ENCODE peak calls at places on chromosomes 3 and 15, in four cellular contexts. M is breast epithelium, U is SK-N-SH, W is transverse colon. L is an unnamed sample.

GRCh38 chr15:66072616-66073361 is 180.8 kb downstream of the MEGF11 start:
- DNase-seq in M (no peak), U (no peak), W (no peak), L (no peak)

GRCh38 chr3:155211940-155212339 is 81.5 kb downstream of the STRIT1 start:
- DNase-seq in M (no peak), U (no peak), W (no peak), L (no peak)

GRCh38 chr3:160885791-160886286 is 129.8 kb downstream of the PPM1L start:
- DNase-seq in M (no peak), U (no peak), W (peak), L (no peak)

GRCh38 chr3:43490640-43491185 is 131.1 kb downstream of the ANO10 start:
- DNase-seq in M (no peak), U (no peak), W (no peak), L (no peak)

GRCh38 chr15:51935466-51936118 is 36.0 kb downstream of the LEO1 start:
- DNase-seq in M (no peak), U (no peak), W (no peak), L (no peak)

GRCh38 chr3:71536376-71536965 is 47.1 kb downstream of the FOXP1 start:
- DNase-seq in M (no peak), U (no peak), W (no peak), L (no peak)

GRCh38 chr15:99606646-99607045 is 40.9 kb downstream of the MEF2A start:
- DNase-seq in M (no peak), U (no peak), W (no peak), L (no peak)

GRCh38 chr3:33278106-33278672 is 947 bp downstream of the FBXL2 start:
- DNase-seq in M (no peak), U (peak), W (no peak), L (no peak)

GRCh38 chr3:45679805-45680204 is 9.4 kb upstream of the SACM1L start:
- DNase-seq in M (no peak), U (no peak), W (no peak), L (no peak)

GRCh38 chr3:156311431-156311830 is 191.1 kb downstream of the KCNAB1 start:
- DNase-seq in M (no peak), U (no peak), W (no peak), L (no peak)

GRCh38 chr3:184716652-184717607 is 5.1 kb upstream of the MAGEF1 start:
- DNase-seq in M (no peak), U (peak), W (no peak), L (no peak)

GRCh38 chr15:55407631-55407948 is 569 bp downstream of the CCPG1 start:
- DNase-seq in M (no peak), U (no peak), W (no peak), L (no peak)

GRCh38 chr15:78327442-78327841 is 12.7 kb upstream of the CRABP1 start:
- DNase-seq in M (no peak), U (no peak), W (no peak), L (no peak)

GRCh38 chr3:137988152-137988551 is 21.8 kb upstream of the CLDN18 start:
- DNase-seq in M (no peak), U (no peak), W (no peak), L (no peak)

GRCh38 chr3:100796556-100796955 is 87.3 kb downstream of the TFG start:
- DNase-seq in M (no peak), U (no peak), W (no peak), L (peak)

GRCh38 chr15:64459382-64459781 is 996 bp upstream of the ZNF609 start:
- DNase-seq in M (no peak), U (no peak), W (no peak), L (no peak)

GRCh38 chr15:97903560-97904195 is 56.8 kb upstream of the ARRDC4 start:
- DNase-seq in M (no peak), U (no peak), W (no peak), L (no peak)

GRCh38 chr3:112568642-112569041 is 6.8 kb downstream of the SLC35A5 start:
- DNase-seq in M (no peak), U (no peak), W (no peak), L (no peak)

GRCh38 chr3:182404031-182404430 is 389.3 kb upstream of the ATP11B start:
- DNase-seq in M (no peak), U (no peak), W (no peak), L (no peak)

GRCh38 chr3:105944721-105945120 is 75.9 kb upstream of the CBLB start:
- DNase-seq in M (no peak), U (no peak), W (no peak), L (no peak)

GRCh38 chr3:9681011-9681722 is 22.5 kb upstream of the CPNE9 start:
- DNase-seq in M (no peak), U (no peak), W (no peak), L (no peak)

GRCh38 chr3:110789315-110789714 is 282.3 kb upstream of the NECTIN3 start:
- DNase-seq in M (no peak), U (no peak), W (no peak), L (no peak)

GRCh38 chr15:74727727-74728126 is 2.4 kb upstream of the CYP1A1 start:
- DNase-seq in M (no peak), U (peak), W (no peak), L (no peak)

GRCh38 chr3:172846103-172846561 is 95.6 kb downstream of the ECT2 start:
- DNase-seq in M (no peak), U (no peak), W (no peak), L (no peak)

GRCh38 chr3:55002416-55002930 is 74.6 kb upstream of the LRTM1 start:
- DNase-seq in M (no peak), U (no peak), W (no peak), L (no peak)

GRCh38 chr15:70061086-70061370 is 36.7 kb downstream of the TLE3 start:
- DNase-seq in M (no peak), U (no peak), W (no peak), L (no peak)

GRCh38 chr15:31867536-31868442 is 162.5 kb upstream of the CHRNA7 start:
- DNase-seq in M (no peak), U (peak), W (peak), L (peak)

GRCh38 chr15:77783636-77784035 is 150.9 kb upstream of the LINGO1 start:
- DNase-seq in M (no peak), U (no peak), W (no peak), L (no peak)

DNA sequence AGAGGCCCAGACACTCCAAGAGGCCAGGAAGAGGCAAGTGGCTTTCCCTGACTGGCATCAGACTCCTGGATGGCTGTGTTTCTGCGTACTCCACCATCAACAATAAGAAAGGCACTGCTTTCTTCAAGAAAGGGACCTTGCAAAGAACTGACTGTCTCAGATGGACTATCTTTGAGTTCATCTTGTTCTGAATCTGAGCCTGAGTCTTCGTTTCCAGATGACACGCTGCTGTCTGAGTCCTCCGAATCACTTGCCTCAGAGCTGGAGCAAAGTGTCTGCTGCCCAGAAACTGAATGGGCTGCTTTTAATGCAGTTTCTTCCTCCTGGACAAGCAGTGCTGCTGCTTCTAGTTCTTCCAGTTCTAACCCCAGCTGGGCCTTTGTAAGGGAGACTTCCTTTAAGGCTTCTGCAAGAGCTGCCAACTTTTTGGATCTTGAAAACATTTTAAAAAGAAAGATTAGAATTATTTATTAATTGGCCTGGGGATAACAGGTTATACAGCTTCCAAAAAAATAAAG is 97.8 kb downstream of the SHQ1 start:
- DNase-seq in M (no peak), U (no peak), W (no peak), L (no peak)
- TF ChIP-seq POLR2AphosphoS5 in M (no peak), U (no peak), W (no peak), L (no peak)

GRCh38 chr3:37247398-37248114 is 73.2 kb upstream of the LRRFIP2 start:
- DNase-seq in M (no peak), U (no peak), W (no peak), L (no peak)

GRCh38 chr3:37248179-37248578 is 73.8 kb upstream of the LRRFIP2 start:
- DNase-seq in M (no peak), U (no peak), W (no peak), L (no peak)

GRCh38 chr3:37241880-37242279 is 67.5 kb upstream of the LRRFIP2 start:
- DNase-seq in M (no peak), U (no peak), W (no peak), L (no peak)

GRCh38 chr3:37243811-37244748 is 69.7 kb upstream of the LRRFIP2 start:
- DNase-seq in M (peak), U (peak), W (peak), L (peak)

DNA sequence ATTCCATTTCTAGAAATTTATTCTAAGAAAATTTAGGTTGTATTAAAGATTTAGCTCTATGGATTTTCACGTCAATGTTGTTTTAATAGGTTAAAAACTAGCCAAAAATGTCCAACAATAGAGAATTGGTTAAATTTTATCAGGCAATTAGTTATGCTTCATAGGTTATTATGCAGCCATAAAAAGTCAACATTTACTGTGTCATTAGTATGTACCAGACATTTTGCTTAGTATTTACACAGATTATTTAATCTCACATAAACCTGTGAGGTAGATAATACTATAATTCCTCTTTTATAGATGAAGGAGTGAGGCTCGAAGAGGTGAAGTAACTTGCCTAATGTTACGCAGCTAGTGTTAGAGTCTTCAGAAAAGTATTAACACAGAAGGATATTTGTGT is 70.6 kb upstream of the LRRFIP2 start:
- DNase-seq in M (no peak), U (no peak), W (no peak), L (no peak)
- H3K4me3 ChIP-seq in M (no peak), U (peak), W (peak), L (no peak)

GRCh38 chr3:37779289-37780152 is 82.2 kb upstream of the CTDSPL start:
- DNase-seq in M (no peak), U (peak), W (no peak), L (peak)
- TF ChIP-seq POLR2AphosphoS5 in M (peak), U (no peak), W (no peak), L (no peak)

GRCh38 chr15:38071211-38071972 is 137.0 kb downstream of the TMCO5A start:
- DNase-seq in M (no peak), U (no peak), W (no peak), L (no peak)

GRCh38 chr15:38069001-38069400 is 134.6 kb downstream of the TMCO5A start:
- DNase-seq in M (no peak), U (peak), W (peak), L (no peak)

GRCh38 chr15:38070778-38071177 is 136.3 kb downstream of the TMCO5A start:
- DNase-seq in M (no peak), U (no peak), W (no peak), L (no peak)

GRCh38 chr15:38068600-38068999 is 134.2 kb downstream of the TMCO5A start:
- DNase-seq in M (no peak), U (no peak), W (no peak), L (no peak)

GRCh38 chr15:38069506-38069905 is 135.1 kb downstream of the TMCO5A start:
- DNase-seq in M (no peak), U (peak), W (peak), L (no peak)
- H3K4me3 ChIP-seq in M (peak), U (peak), W (peak), L (no peak)

GRCh38 chr3:150989208-150989607 is 16.7 kb upstream of the CLRN1 start:
- DNase-seq in M (no peak), U (no peak), W (no peak), L (no peak)
- TF ChIP-seq POLR2AphosphoS5 in M (no peak), U (no peak), W (no peak), L (no peak)

GRCh38 chr3:129627350-129628168 is 21.1 kb upstream of the PLXND1 start:
- DNase-seq in M (no peak), U (peak), W (peak), L (peak)

GRCh38 chr3:129625071-129625874 is 18.8 kb upstream of the PLXND1 start:
- DNase-seq in M (no peak), U (peak), W (no peak), L (no peak)

GRCh38 chr3:129626744-129627349 is 20.4 kb upstream of the PLXND1 start:
- DNase-seq in M (peak), U (peak), W (peak), L (peak)

GRCh38 chr3:129629011-129629410 is 22.5 kb upstream of the PLXND1 start:
- DNase-seq in M (no peak), U (peak), W (no peak), L (no peak)

GRCh38 chr3:129628169-129628522 is 21.7 kb upstream of the PLXND1 start:
- DNase-seq in M (no peak), U (no peak), W (no peak), L (no peak)
- H3K4me3 ChIP-seq in M (peak), U (no peak), W (peak), L (peak)

DNA sequence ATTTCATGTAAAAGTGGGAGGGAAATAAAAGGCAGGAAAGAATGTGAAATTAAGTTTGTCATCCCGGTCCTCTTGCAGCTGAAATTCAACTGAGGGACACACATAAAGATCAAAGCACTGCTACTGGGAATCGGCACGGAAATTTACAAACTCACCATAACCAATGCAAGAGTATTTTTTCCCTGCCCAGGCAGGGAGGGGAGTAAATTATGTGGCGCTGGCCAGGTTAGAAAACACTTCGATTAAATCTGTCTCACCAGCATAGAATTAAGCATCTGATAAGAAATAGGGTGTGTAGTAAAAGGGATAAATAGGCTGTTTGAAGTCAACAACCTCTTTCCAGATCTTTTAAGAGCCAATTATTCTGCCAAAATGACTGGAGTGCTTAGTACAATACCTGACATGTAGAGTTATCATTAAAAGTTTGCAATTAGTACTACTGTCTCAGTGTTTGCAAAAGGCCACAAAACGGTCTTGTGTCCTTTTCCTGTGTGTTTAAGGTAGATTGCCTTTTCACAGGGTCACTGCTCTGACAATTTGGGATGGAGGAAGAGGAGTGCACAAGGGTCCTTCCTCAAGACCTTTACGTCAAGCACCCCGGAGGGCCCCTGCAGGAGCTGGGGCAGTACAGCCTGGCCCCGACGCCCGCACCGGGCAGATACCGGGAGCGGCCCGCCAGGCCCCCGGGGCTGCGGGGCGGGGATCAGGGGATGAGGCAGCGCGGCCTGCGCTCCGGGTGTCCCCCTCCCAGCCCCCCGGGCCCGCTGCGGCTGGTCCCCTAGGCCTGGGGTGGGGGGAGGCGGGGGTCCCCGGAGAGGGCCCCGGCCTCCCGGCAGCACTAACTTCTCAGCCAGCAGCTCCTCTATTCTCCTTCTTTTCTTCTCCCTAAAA is 651 bp downstream of the UBA3 start:
- DNase-seq in M (no peak), U (peak), W (no peak), L (no peak)
- TF ChIP-seq POLR2AphosphoS5 in M (no peak), U (no peak), W (no peak), L (no peak)

GRCh38 chr3:17861476-17861875 is 119.0 kb upstream of the TBC1D5 start:
- DNase-seq in M (no peak), U (no peak), W (no peak), L (no peak)
- H3K4me3 ChIP-seq in M (no peak), U (no peak), W (no peak), L (peak)

GRCh38 chr15:45164914-45165313 is 22.9 kb downstream of the SHF start:
- DNase-seq in M (no peak), U (no peak), W (no peak), L (no peak)

GRCh38 chr15:45163508-45163856 is 24.3 kb downstream of the SHF start:
- DNase-seq in M (no peak), U (no peak), W (no peak), L (no peak)

GRCh38 chr15:45165536-45165935 is 22.2 kb downstream of the SHF start:
- DNase-seq in M (no peak), U (no peak), W (no peak), L (no peak)

GRCh38 chr15:45161666-45162065 is 26.1 kb downstream of the SHF start:
- DNase-seq in M (no peak), U (no peak), W (no peak), L (no peak)

GRCh38 chr15:45162771-45163507 is 24.8 kb downstream of the SHF start:
- DNase-seq in M (no peak), U (peak), W (peak), L (peak)
- TF ChIP-seq POLR2AphosphoS5 in M (no peak), U (no peak), W (no peak), L (no peak)

GRCh38 chr3:124982855-124983254 is 48.3 kb upstream of the MUC13 start:
- DNase-seq in M (no peak), U (no peak), W (no peak), L (no peak)
- H3K4me3 ChIP-seq in M (no peak), U (no peak), W (no peak), L (no peak)